ENCODE peak calls at places on chromosomes 7 and 10, in six cellular contexts. One of them, this sample, is unnamed.

GRCh38 chr7:2701832-2702593 is 14.0 kb downstream of the AMZ1 start:
- DNase-seq in H1: no peak
- DNase-seq in H9: no peak
- DNase-seq in neuronal stem cell: no peak
- DNase-seq in IMR-90: peak
- DNase-seq in mesenchymal stem cell: no peak
- DNase-seq in this sample: no peak

GRCh38 chr10:88091490-88092061 is 228.2 kb downstream of the PTEN start:
- DNase-seq in IMR-90: no peak
- DNase-seq in H1: no peak
- DNase-seq in H9: no peak
- DNase-seq in mesenchymal stem cell: no peak
- DNase-seq in neuronal stem cell: no peak
- DNase-seq in this sample: peak

GRCh38 chr7:33286521-33286920 is 157.2 kb downstream of the BBS9 start:
- DNase-seq in H1: no peak
- DNase-seq in H9: no peak
- DNase-seq in mesenchymal stem cell: no peak
- DNase-seq in IMR-90: no peak
- DNase-seq in neuronal stem cell: no peak
- DNase-seq in this sample: no peak

GRCh38 chr7:147245274-147245673 is 1128.7 kb downstream of the CNTNAP2 start:
- DNase-seq in mesenchymal stem cell: peak
- DNase-seq in neuronal stem cell: peak
- DNase-seq in H1: peak
- DNase-seq in IMR-90: peak
- DNase-seq in H9: peak
- DNase-seq in this sample: no peak

GRCh38 chr10:112811741-112812551 is 138.1 kb upstream of the TCF7L2 start:
- DNase-seq in mesenchymal stem cell: peak
- DNase-seq in IMR-90: peak
- DNase-seq in neuronal stem cell: no peak
- DNase-seq in H1: peak
- DNase-seq in H9: peak
- DNase-seq in this sample: peak

GRCh38 chr10:31025142-31025541 is 6.5 kb downstream of the ZNF438 start:
- DNase-seq in H9: no peak
- DNase-seq in mesenchymal stem cell: no peak
- DNase-seq in H1: no peak
- DNase-seq in IMR-90: no peak
- DNase-seq in neuronal stem cell: no peak
- DNase-seq in this sample: no peak

GRCh38 chr10:34029455-34029854 is 695.0 kb upstream of the NRP1 start:
- DNase-seq in H1: no peak
- DNase-seq in neuronal stem cell: no peak
- DNase-seq in H9: no peak
- DNase-seq in mesenchymal stem cell: no peak
- DNase-seq in IMR-90: no peak
- DNase-seq in this sample: no peak

GRCh38 chr7:152341039-152341913 is 94.5 kb downstream of the KMT2C start:
- DNase-seq in H9: no peak
- DNase-seq in mesenchymal stem cell: peak
- DNase-seq in H1: no peak
- DNase-seq in neuronal stem cell: no peak
- DNase-seq in IMR-90: peak
- DNase-seq in this sample: peak

GRCh38 chr7:135773451-135773850 is 24.8 kb upstream of the FAM180A start:
- DNase-seq in IMR-90: peak
- DNase-seq in H9: no peak
- DNase-seq in mesenchymal stem cell: no peak
- DNase-seq in H1: no peak
- DNase-seq in neuronal stem cell: no peak
- DNase-seq in this sample: no peak

GRCh38 chr10:54063514-54063913 is 737.5 kb downstream of the PCDH15 start:
- DNase-seq in IMR-90: no peak
- DNase-seq in H9: no peak
- DNase-seq in neuronal stem cell: no peak
- DNase-seq in H1: no peak
- DNase-seq in mesenchymal stem cell: no peak
- DNase-seq in this sample: no peak

GRCh38 chr10:77564781-77565589 is 72.6 kb downstream of the KCNMA1 start:
- DNase-seq in IMR-90: peak
- DNase-seq in H1: peak
- DNase-seq in mesenchymal stem cell: no peak
- DNase-seq in H9: peak
- DNase-seq in neuronal stem cell: peak
- DNase-seq in this sample: no peak

GRCh38 chr10:117339569-117339968 is 35.7 kb downstream of the PDZD8 start:
- DNase-seq in mesenchymal stem cell: no peak
- DNase-seq in neuronal stem cell: no peak
- DNase-seq in H9: no peak
- DNase-seq in IMR-90: peak
- DNase-seq in H1: no peak
- DNase-seq in this sample: no peak

GRCh38 chr10:90872648-90873020 is 860 bp downstream of the RPP30 start:
- DNase-seq in mesenchymal stem cell: no peak
- DNase-seq in IMR-90: no peak
- DNase-seq in neuronal stem cell: no peak
- DNase-seq in H9: no peak
- DNase-seq in H1: no peak
- DNase-seq in this sample: no peak

GRCh38 chr10:118754132-118754555 is 626 bp downstream of the CACUL1 start:
- DNase-seq in H1: peak
- DNase-seq in IMR-90: no peak
- DNase-seq in neuronal stem cell: peak
- DNase-seq in mesenchymal stem cell: peak
- DNase-seq in H9: peak
- DNase-seq in this sample: no peak

DNA sequence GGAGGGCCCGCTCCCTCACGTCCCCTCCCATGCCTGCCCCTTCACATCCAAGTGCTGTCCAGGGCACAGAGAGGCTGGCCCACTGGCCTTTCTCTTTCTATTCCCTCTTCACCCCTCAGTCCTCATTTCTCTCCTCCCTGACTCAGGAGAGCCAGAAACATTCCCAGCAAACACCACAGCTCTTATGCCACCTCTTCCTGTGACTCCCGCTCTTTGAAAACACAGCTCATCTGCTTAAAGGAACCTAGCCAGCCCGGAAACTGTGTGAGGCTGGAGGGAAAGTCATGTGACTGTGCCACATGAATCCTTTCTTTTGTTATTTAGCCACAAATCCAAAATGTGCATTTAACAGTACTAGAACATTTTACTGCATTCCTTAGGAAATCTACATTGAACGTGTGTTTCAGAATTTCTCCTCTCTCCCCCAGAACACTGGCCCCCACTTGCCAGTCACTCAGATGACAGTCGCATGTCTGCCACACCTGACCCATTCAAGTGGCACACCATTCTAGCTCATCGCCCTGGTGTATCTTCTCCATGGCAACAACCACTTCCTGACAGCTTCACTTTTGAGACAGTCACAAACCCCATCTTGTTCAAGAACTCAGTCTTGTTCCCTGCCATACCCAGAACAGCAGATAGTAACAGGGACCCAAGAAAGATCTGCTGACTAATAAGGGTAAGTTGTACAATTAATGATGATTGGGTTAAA is 42.8 kb downstream of the GRB10 start:
- DNase-seq in IMR-90: no peak
- DNase-seq in H9: no peak
- DNase-seq in mesenchymal stem cell: no peak
- DNase-seq in H1: no peak
- DNase-seq in neuronal stem cell: no peak
- DNase-seq in this sample: no peak
- H3K4me2 ChIP-seq in IMR-90: no peak
- H3K4me2 ChIP-seq in H9: no peak
- H3K4me2 ChIP-seq in mesenchymal stem cell: no peak
- H3K4me2 ChIP-seq in H1: no peak
- H3K4me2 ChIP-seq in neuronal stem cell: no peak
- H3K4me2 ChIP-seq in this sample: no peak

GRCh38 chr10:28054211-28054888 is 55.5 kb upstream of the ODAD2 start:
- DNase-seq in mesenchymal stem cell: peak
- DNase-seq in H1: no peak
- DNase-seq in IMR-90: peak
- DNase-seq in H9: no peak
- DNase-seq in neuronal stem cell: no peak
- DNase-seq in this sample: no peak
- H4K91ac ChIP-seq in mesenchymal stem cell: no peak
- H4K91ac ChIP-seq in H1: no peak
- H4K91ac ChIP-seq in IMR-90: peak
- H4K91ac ChIP-seq in H9: no peak
- H4K91ac ChIP-seq in neuronal stem cell: no peak
- H4K91ac ChIP-seq in this sample: no peak

GRCh38 chr10:96512997-96513685 is 585 bp downstream of the TLL2 start:
- DNase-seq in IMR-90: peak
- DNase-seq in H1: no peak
- DNase-seq in neuronal stem cell: no peak
- DNase-seq in mesenchymal stem cell: peak
- DNase-seq in H9: peak
- DNase-seq in this sample: peak

GRCh38 chr10:96516337-96516736 is 2.6 kb upstream of the TLL2 start:
- DNase-seq in mesenchymal stem cell: no peak
- DNase-seq in H9: no peak
- DNase-seq in neuronal stem cell: no peak
- DNase-seq in IMR-90: no peak
- DNase-seq in H1: no peak
- DNase-seq in this sample: no peak

GRCh38 chr10:96512524-96512991 is 1.2 kb downstream of the TLL2 start:
- DNase-seq in IMR-90: peak
- DNase-seq in H1: peak
- DNase-seq in neuronal stem cell: no peak
- DNase-seq in H9: peak
- DNase-seq in mesenchymal stem cell: peak
- DNase-seq in this sample: peak

GRCh38 chr10:96511044-96511945 is 2.4 kb downstream of the TLL2 start:
- DNase-seq in H1: peak
- DNase-seq in mesenchymal stem cell: peak
- DNase-seq in IMR-90: peak
- DNase-seq in neuronal stem cell: no peak
- DNase-seq in H9: peak
- DNase-seq in this sample: peak

DNA sequence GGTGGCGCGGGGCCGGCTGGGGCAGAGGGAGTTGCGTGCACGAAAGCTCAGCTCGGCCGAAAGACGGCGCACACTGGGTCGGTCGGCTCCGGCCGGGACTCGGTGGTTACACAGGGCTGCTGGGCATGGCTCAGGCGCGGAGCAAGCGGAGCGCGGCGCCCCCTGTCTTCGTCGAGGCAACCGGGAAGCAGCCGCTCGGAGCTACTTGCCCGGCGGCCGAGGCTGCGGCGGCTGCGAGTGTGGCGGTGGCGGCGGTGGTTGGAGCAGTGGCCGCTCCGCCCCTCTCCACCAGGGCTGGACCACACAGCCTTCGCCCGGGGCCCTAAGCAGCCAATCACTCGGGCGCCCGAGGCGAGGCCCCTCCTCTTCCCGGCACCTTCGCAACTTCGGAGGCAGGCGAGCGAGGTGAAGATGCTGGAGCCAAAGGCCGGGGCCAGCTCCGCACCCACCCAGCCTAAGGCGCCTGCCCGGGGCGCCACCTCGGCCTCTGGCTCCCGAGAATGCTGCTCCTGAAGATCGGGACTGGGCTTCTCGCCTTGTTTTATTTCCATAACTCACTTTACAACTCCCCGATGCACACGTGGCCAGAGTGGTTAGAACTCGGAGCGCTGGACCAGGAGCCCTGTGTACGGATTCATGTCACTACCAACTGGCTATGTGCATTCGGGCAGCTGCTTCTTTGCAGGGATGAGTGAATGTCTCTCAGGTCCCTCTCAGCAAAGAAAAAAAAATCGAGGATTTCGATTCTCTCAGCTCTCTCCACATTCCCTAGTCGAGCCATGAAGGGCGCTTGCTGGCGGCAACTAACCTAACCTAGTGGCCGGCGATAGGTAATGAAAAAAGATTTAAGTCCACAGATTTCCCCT is at the start of gene TLL2:
- DNase-seq in H1: peak
- DNase-seq in IMR-90: peak
- DNase-seq in neuronal stem cell: peak
- DNase-seq in mesenchymal stem cell: peak
- DNase-seq in H9: peak
- DNase-seq in this sample: peak
- H3K27ac ChIP-seq in H1: no peak
- H3K27ac ChIP-seq in IMR-90: no peak
- H3K27ac ChIP-seq in neuronal stem cell: peak
- H3K27ac ChIP-seq in mesenchymal stem cell: peak
- H3K27ac ChIP-seq in H9: no peak
- H3K27ac ChIP-seq in this sample: no peak

GRCh38 chr7:99224263-99224947 is 16.5 kb upstream of the KPNA7 start:
- DNase-seq in H1: no peak
- DNase-seq in neuronal stem cell: no peak
- DNase-seq in IMR-90: peak
- DNase-seq in mesenchymal stem cell: no peak
- DNase-seq in H9: no peak
- DNase-seq in this sample: peak
- H3K4me2 ChIP-seq in H1: no peak
- H3K4me2 ChIP-seq in neuronal stem cell: no peak
- H3K4me2 ChIP-seq in IMR-90: no peak
- H3K4me2 ChIP-seq in mesenchymal stem cell: no peak
- H3K4me2 ChIP-seq in H9: no peak
- H3K4me2 ChIP-seq in this sample: no peak

DNA sequence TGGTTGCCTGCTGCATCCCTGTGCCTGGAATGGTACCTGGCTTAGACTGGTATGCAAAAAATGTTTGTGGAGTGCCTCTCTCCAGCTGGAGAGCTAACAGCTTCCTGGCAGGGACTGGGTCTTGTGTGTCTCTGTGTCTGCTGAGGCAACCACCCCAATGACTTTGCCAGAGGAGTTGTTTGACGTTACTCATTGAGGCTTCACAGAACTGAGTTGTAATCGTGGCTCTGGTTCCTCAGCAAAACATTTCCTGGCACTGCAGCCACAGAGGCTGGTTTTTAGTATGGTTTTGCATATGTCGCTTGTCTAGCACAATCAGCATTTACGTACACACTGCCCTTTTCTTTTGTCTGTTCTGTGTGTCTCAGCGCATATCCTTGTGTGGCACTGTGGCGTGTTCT is 7.5 kb downstream of the ZNF282 start:
- DNase-seq in IMR-90: peak
- DNase-seq in H9: no peak
- DNase-seq in H1: no peak
- DNase-seq in mesenchymal stem cell: peak
- DNase-seq in neuronal stem cell: no peak
- DNase-seq in this sample: peak
- H4K91ac ChIP-seq in IMR-90: no peak
- H4K91ac ChIP-seq in H9: no peak
- H4K91ac ChIP-seq in H1: no peak
- H4K91ac ChIP-seq in mesenchymal stem cell: no peak
- H4K91ac ChIP-seq in neuronal stem cell: no peak
- H4K91ac ChIP-seq in this sample: no peak

This sample was measured in trophoblast cell.